ENCODE peak calls at places on chromosomes 4 and X, in eight cellular contexts. U is A549, N is astrocyte of the spinal cord, B is RWPE1, K is hepatocyte, O is endothelial cell, D is esophagus muscularis mucosa, I is breast epithelium. Q is an unnamed sample.

GRCh38 chr4:90445380-90445779 is 318.2 kb downstream of the CCSER1 start:
- DNase-seq in N (no peak), D (no peak), I (no peak), B (no peak), O (no peak), U (no peak), K (no peak), Q (no peak)

GRCh38 chr4:61877893-61878292 is 677.8 kb downstream of the ADGRL3 start:
- DNase-seq in O (no peak), B (no peak), I (no peak), K (no peak), U (no peak), N (no peak), D (no peak), Q (no peak)

GRCh38 chr4:8740666-8741395 is 130.8 kb downstream of the HMX1 start:
- DNase-seq in N (no peak), B (no peak), K (no peak), I (no peak), O (no peak), D (peak; percentile 68), U (no peak), Q (no peak)

GRCh38 chr4:55396305-55397023 is 707 bp downstream of the TMEM165 start:
- DNase-seq in O (peak; percentile 72), K (peak; percentile 76), B (peak; percentile 48), U (no peak), I (peak; percentile 21), D (no peak), N (peak; percentile 48), Q (peak; percentile 56)

GRCh38 chrX:107714196-107714811 is 61.3 kb downstream of the TSC22D3 start:
- DNase-seq in K (no peak), N (peak; percentile 31), O (no peak), I (no peak), D (no peak), U (no peak), B (no peak), Q (no peak)

GRCh38 chrX:141673946-141674345 is 24.6 kb downstream of the SPANXD start:
- DNase-seq in D (no peak), K (no peak), O (no peak), N (no peak), U (no peak), B (peak; percentile 1), I (no peak), Q (no peak)

GRCh38 chrX:40172980-40173661 is 75.4 kb upstream of the BCOR start:
- DNase-seq in B (no peak), I (no peak), U (no peak), O (no peak), D (no peak), N (no peak), K (no peak), Q (no peak)

GRCh38 chr4:47791978-47792377 is 45.9 kb downstream of the CORIN start:
- DNase-seq in N (no peak), U (no peak), D (no peak), I (no peak), K (no peak), B (no peak), O (no peak), Q (no peak)

GRCh38 chr4:58766763-58767162 is 1656.6 kb upstream of the IGFBP7 start:
- DNase-seq in O (no peak), B (no peak), U (no peak), K (no peak), D (no peak), N (no peak), I (no peak), Q (no peak)

GRCh38 chrX:19602866-19603620 is 87.7 kb upstream of the MAP3K15 start:
- DNase-seq in D (no peak), I (no peak), O (no peak), N (peak; percentile 77), B (peak; percentile 41), U (peak; percentile 76), K (no peak), Q (no peak)

GRCh38 chr4:119731146-119731742 is 102.6 kb upstream of the PDE5A start:
- DNase-seq in O (no peak), N (no peak), K (no peak), U (no peak), B (no peak), I (no peak), D (no peak), Q (no peak)
- TF ChIP-seq CTCF in O (no peak), N (no peak), K (no peak), U (no peak), B (no peak), I (no peak), D (no peak), Q (no peak)

GRCh38 chr4:125277827-125278226 is 36.9 kb upstream of the FAT4 start:
- DNase-seq in O (no peak), I (no peak), K (no peak), N (no peak), B (no peak), U (no peak), D (no peak), Q (no peak)

GRCh38 chr4:125280892-125281403 is 33.8 kb upstream of the FAT4 start:
- DNase-seq in D (no peak), O (no peak), N (no peak), U (no peak), B (no peak), K (peak; percentile 3), I (no peak), Q (no peak)

DNA sequence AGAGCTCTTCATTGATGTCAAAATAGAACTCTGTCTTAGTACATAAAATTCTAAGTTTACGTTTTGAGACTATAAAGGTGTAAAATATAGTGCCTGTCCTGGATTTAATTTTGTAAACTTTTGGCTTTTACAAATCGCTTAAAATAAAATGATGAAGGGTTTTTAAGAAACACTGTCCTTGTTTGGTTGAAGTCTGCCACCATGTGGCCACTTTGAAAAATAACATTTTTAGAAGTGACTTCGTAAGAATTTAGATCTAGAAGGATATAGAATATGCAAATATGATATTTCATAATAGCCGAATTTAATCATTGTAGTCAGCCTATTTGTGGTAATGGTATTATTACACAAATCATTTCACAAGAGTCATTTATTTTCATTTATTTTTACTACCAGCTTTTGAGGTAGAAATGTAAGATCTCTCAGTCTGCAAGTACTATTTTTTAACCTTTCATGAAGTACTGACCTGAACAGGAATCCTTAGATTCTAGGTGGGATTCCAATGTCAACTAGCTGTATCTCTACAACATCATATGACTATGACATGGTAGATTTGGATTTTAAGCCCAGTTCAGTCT is 31.0 kb upstream of the FAT4 start:
- DNase-seq in O (no peak), N (peak; percentile 60), B (peak; percentile 11), D (no peak), I (no peak), U (peak; percentile 36), K (peak; percentile 8), Q (no peak)
- TF ChIP-seq CTCF in O (peak; percentile 89), N (peak; percentile 32), B (peak; percentile 41), D (peak; percentile 56), I (peak; percentile 33), U (peak; percentile 65), K (peak; percentile 81), Q (peak; percentile 84)

GRCh38 chrX:112148397-112148796 is 65.8 kb upstream of the TRPC5 start:
- DNase-seq in D (no peak), O (no peak), B (no peak), K (no peak), N (no peak), I (no peak), U (no peak), Q (no peak)

GRCh38 chrX:112147206-112147605 is 64.6 kb upstream of the TRPC5 start:
- DNase-seq in I (no peak), D (no peak), B (peak; percentile 1), O (peak; percentile 6), N (no peak), K (peak; percentile 54), U (peak; percentile 1), Q (peak; percentile 30)
- TF ChIP-seq CTCF in I (no peak), D (peak; percentile 22), B (no peak), O (peak; percentile 45), N (peak; percentile 40), K (peak; percentile 56), U (peak; percentile 9), Q (peak; percentile 67)

GRCh38 chrX:129648514-129649267 is 6.1 kb downstream of the APLN start:
- DNase-seq in O (no peak), N (no peak), U (no peak), K (no peak), D (peak; percentile 8), I (no peak), B (no peak), Q (no peak)

GRCh38 chrX:129649268-129650182 is 5.2 kb downstream of the APLN start:
- DNase-seq in U (no peak), D (peak; percentile 12), N (no peak), B (no peak), O (no peak), I (no peak), K (no peak), Q (no peak)

GRCh38 chrX:129650183-129650689 is 4.5 kb downstream of the APLN start:
- DNase-seq in N (no peak), U (no peak), I (no peak), B (no peak), O (no peak), D (no peak), K (no peak), Q (no peak)

GRCh38 chrX:129647588-129648410 is 7.0 kb downstream of the APLN start:
- DNase-seq in I (no peak), O (no peak), U (no peak), N (no peak), D (no peak), K (no peak), B (no peak), Q (no peak)

DNA sequence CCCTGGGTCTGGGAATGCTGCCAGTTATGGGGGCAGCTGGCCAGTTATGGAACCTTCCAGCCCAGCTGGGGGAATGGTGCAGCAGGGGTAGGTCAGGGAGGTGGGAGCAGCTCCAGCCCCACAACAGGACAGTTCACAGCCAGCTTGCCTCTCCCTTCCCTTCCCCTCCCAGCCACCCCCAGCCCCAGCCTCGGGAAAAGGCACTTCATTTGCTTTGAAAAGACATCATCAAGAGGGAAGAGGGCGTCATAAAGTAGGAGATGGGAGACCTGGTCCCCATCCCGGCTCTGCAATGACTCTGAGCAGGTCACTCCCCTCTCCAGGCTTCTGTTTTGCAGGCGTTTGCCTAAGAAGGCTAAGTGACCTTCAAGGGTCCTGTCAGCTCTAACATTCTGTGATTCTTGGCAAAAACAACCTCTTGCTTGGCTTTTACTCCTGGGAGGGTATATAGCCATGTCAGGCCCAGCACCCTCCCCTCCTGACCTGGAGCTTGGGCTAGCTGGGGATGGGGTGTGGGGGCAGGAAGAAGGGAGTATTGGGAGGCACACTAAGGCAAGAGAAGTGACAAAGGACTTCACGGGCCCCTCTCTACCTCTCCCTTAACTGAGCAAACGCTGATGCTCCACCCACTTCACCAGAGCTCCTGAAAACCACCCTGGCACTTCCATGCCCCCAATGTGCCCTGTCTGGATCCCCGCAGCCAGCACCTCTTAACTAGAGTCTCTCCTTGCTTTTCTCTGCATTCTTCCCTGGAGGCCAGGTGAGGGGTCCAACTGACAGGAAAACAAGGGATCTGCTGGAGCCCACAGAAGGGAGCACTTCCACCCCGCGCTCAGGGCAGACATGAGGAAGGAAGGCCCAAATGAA is 7.8 kb downstream of the APLN start:
- DNase-seq in U (no peak), D (no peak), K (no peak), B (no peak), I (no peak), O (no peak), N (no peak), Q (no peak)
- TF ChIP-seq CTCF in U (no peak), D (no peak), K (no peak), B (no peak), I (no peak), O (no peak), N (no peak), Q (no peak)

DNA sequence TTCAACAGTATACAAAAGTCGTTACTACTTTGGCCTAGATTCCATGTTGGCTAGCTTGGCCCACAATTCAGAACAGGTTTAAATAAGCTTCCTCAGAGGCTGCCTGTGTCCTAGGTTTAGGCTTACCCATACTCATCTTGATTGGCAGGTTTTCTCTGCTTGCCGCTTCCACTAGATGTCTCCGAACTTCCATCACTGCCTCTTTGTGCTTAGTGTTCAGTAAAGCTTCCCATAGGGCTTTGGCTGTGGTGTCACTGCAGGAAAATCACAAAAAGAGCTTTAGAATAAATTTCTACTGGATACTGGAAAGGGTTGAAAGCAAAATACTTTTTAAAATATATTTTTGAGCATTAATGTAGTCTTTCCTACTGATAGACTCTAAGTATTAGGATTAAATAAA is 52.4 kb downstream of the SCFD2 start:
- DNase-seq in K (peak; percentile 29), O (peak; percentile 5), U (peak; percentile 46), B (peak; percentile 33), N (peak; percentile 36), I (no peak), D (no peak), Q (peak; percentile 11)
- TF ChIP-seq CTCF in K (peak; percentile 43), O (no peak), U (peak; percentile 29), B (no peak), N (peak; percentile 47), I (no peak), D (no peak), Q (peak; percentile 35)

Q was measured in neural crest cell.